ENCODE peak calls at places on chromosomes 7 and 10, in nine cellular contexts. E is NCI-H1105; Z is globus pallidus; G is hippocampal formation; I is fibroblast of mammary gland; R is stimulated activated naive CD4-positive, alpha-beta T cell; Q is non-pigmented ciliary epithelial cell; T is astrocyte; Y is smooth muscle cell of the brain vasculature. U is an unnamed sample.
A peak's percentile ranks its signal among the peaks of the same experiment; 100 is the strongest.

GRCh38 chr10:48465860-48466521 is 138.9 kb downstream of the ARHGAP22 start:
- DNase-seq in E (no peak), Z (no peak), G (no peak), I (no peak), R (no peak), Q (no peak), T (no peak), Y (no peak), U (no peak)

GRCh38 chr10:113711142-113711541 is 31.4 kb downstream of the CASP7 start:
- DNase-seq in E (no peak), Z (peak; percentile 52), G (no peak), I (no peak), R (no peak), Q (no peak), T (no peak), Y (no peak), U (no peak)

GRCh38 chr10:6721480-6721879 is 141.4 kb upstream of the PRKCQ start:
- DNase-seq in E (no peak), Z (peak; percentile 32), G (peak; percentile 24), I (peak; percentile 99), R (no peak), Q (peak; percentile 75), T (peak; percentile 96), Y (peak; percentile 72), U (no peak)

GRCh38 chr10:25582961-25583360 is 351.1 kb upstream of the MYO3A start:
- DNase-seq in E (no peak), Z (no peak), G (no peak), I (no peak), R (no peak), Q (no peak), T (no peak), Y (no peak), U (no peak)

GRCh38 chr10:112721080-112721698 is 228.9 kb upstream of the TCF7L2 start:
- DNase-seq in E (no peak), Z (peak; percentile 62), G (peak; percentile 18), I (peak; percentile 59), R (no peak), Q (no peak), T (no peak), Y (no peak), U (no peak)

GRCh38 chr7:158109364-158110033 is 478.1 kb downstream of the PTPRN2 start:
- DNase-seq in E (no peak), Z (no peak), G (no peak), I (peak; percentile 16), R (no peak), Q (no peak), T (no peak), Y (no peak), U (no peak)

GRCh38 chr10:59894114-59894513 is 12.2 kb downstream of the CCDC6 start:
- DNase-seq in E (no peak), Z (peak; percentile 59), G (peak; percentile 75), I (peak; percentile 92), R (no peak), Q (no peak), T (peak; percentile 94), Y (no peak), U (no peak)

GRCh38 chr7:18064242-18064838 is 36.7 kb upstream of the PRPS1L1 start:
- DNase-seq in E (no peak), Z (no peak), G (no peak), I (peak; percentile 32), R (no peak), Q (no peak), T (no peak), Y (no peak), U (no peak)

GRCh38 chr7:92260248-92260781 is 14.5 kb downstream of the ANKIB1 start:
- DNase-seq in E (no peak), Z (no peak), G (no peak), I (peak; percentile 37), R (no peak), Q (no peak), T (peak; percentile 45), Y (no peak), U (no peak)

GRCh38 chr10:64733980-64734379 is 1212.8 kb downstream of the REEP3 start:
- DNase-seq in E (no peak), Z (peak; percentile 26), G (peak; percentile 4), I (no peak), R (no peak), Q (no peak), T (no peak), Y (peak; percentile 24), U (no peak)

GRCh38 chr7:158824028-158824427 is 5.3 kb downstream of the ESYT2 start:
- DNase-seq in E (no peak), Z (no peak), G (no peak), I (no peak), R (no peak), Q (no peak), T (no peak), Y (no peak), U (no peak)

GRCh38 chr7:96303105-96303685 is 18.7 kb downstream of the SLC25A13 start:
- DNase-seq in E (no peak), Z (no peak), G (no peak), I (no peak), R (no peak), Q (peak; percentile 75), T (peak; percentile 89), Y (no peak), U (no peak)

GRCh38 chr10:73032536-73032935 is 64.1 kb downstream of the P4HA1 start:
- DNase-seq in E (no peak), Z (peak; percentile 9), G (no peak), I (no peak), R (no peak), Q (no peak), T (no peak), Y (no peak), U (no peak)

GRCh38 chr7:142375710-142376313 is 118.0 kb upstream of the PRSS58 start:
- DNase-seq in E (no peak), Z (no peak), G (no peak), I (peak; percentile 71), R (no peak), Q (no peak), T (no peak), Y (no peak), U (no peak)